ENCODE peak calls at places on chromosomes 5 and 9, in seven cellular contexts. O, G, Y, X, M, S and E are unnamed samples.
A peak's percentile ranks its signal among the peaks of the same experiment; 100 is the strongest.

GRCh38 chr5:1216211-1216917 is 8.8 kb upstream of the SLC6A18 start:
- DNase-seq in O (no peak), S (no peak), X (no peak), Y (no peak), M (no peak), G (no peak), E (no peak)

GRCh38 chr5:176754376-176754942 is 55.9 kb upstream of the UNC5A start:
- DNase-seq in X (no peak), S (no peak), M (no peak), O (no peak), G (no peak), Y (no peak), E (no peak)

GRCh38 chr5:180138976-180139730 is 67.6 kb upstream of the RNF130 start:
- DNase-seq in M (no peak), O (no peak), S (no peak), G (peak; percentile 26), X (peak; percentile 39), Y (no peak), E (peak; percentile 44)

GRCh38 chr5:157516626-157517325 is 56.8 kb downstream of the NIPAL4 start:
- DNase-seq in S (peak; percentile 93), G (no peak), O (no peak), M (peak; percentile 70), Y (peak; percentile 98), X (no peak), E (no peak)

GRCh38 chr5:82160948-82161347 is 117.2 kb downstream of the RPS23 start:
- DNase-seq in S (no peak), Y (peak; percentile 52), O (no peak), X (no peak), G (no peak), M (no peak), E (no peak)

GRCh38 chr9:112867275-112867991 is 23.2 kb downstream of the SLC46A2 start:
- DNase-seq in G (no peak), M (peak; percentile 62), S (peak; percentile 86), X (no peak), Y (peak; percentile 88), O (no peak), E (no peak)

GRCh38 chr9:131739192-131739961 is 499 bp downstream of the RAPGEF1 start:
- DNase-seq in S (peak; percentile 32), X (peak; percentile 81), G (peak; percentile 75), O (peak; percentile 21), M (no peak), Y (peak; percentile 79), E (peak; percentile 65)

GRCh38 chr5:14038341-14038959 is 94.0 kb upstream of the DNAH5 start:
- DNase-seq in X (no peak), S (peak; percentile 61), G (no peak), Y (peak; percentile 93), M (peak; percentile 72), O (no peak), E (no peak)

GRCh38 chr9:24552526-24552925 is 6.8 kb upstream of the IZUMO3 start:
- DNase-seq in O (no peak), X (no peak), S (no peak), M (no peak), Y (no peak), G (no peak), E (no peak)

GRCh38 chr9:105877719-105878118 is 183.4 kb downstream of the TMEM38B start:
- DNase-seq in G (no peak), X (no peak), Y (no peak), O (no peak), S (no peak), M (no peak), E (no peak)

GRCh38 chr5:161030219-161030618 is 178.2 kb upstream of the ATP10B start:
- DNase-seq in X (no peak), S (no peak), G (no peak), Y (no peak), M (no peak), O (no peak), E (no peak)

GRCh38 chr9:137642892-137643291 is 24.1 kb downstream of the EHMT1 start:
- DNase-seq in Y (no peak), X (peak; percentile 0), S (no peak), M (no peak), O (no peak), G (no peak), E (no peak)

GRCh38 chr5:107799306-107799705 is 128.6 kb upstream of the EFNA5 start:
- DNase-seq in S (no peak), O (no peak), G (no peak), Y (no peak), M (no peak), X (no peak), E (no peak)